ENCODE peak calls at places on chromosomes 2 and 18, in seven cellular contexts. R is NCI-H2081; C is stimulated activated CD4-positive, alpha-beta T cell treated with anti-CD3 and anti-CD28 coated beads, Interleukin-2, amount 100 ng/mL, for 48 hours; E is Kasumi-1; D is T-helper 2 cell; Z is AG08396; G is activated effector memory CD4-positive, alpha-beta T cell treated with Interleukin-2 at 50 U/mL for 16 hours. H is an unnamed sample.

GRCh38 chr18:3248062-3248669 is 565 bp downstream of the MYL12A start:
- DNase-seq in R (no peak), C (no peak), E (peak; percentile 70), D (no peak), Z (peak; percentile 37), G (no peak), H (peak; percentile 53)

GRCh38 chr2:86584164-86584913 is 21.1 kb upstream of the CHMP3 start:
- DNase-seq in R (no peak), C (no peak), E (peak; percentile 56), D (no peak), Z (no peak), G (no peak), H (peak; percentile 56)

GRCh38 chr2:112884869-112885502 is 26.0 kb upstream of the IL37 start:
- DNase-seq in R (no peak), C (peak; percentile 77), E (peak; percentile 38), D (peak; percentile 23), Z (peak; percentile 65), G (peak; percentile 60), H (no peak)

GRCh38 chr2:201909348-201909747 is 103.0 kb downstream of the CDK15 start:
- DNase-seq in R (no peak), C (no peak), E (no peak), D (no peak), Z (peak; percentile 49), G (no peak), H (peak; percentile 80)

GRCh38 chr2:223725494-223725893 is 111.9 kb downstream of the AP1S3 start:
- DNase-seq in R (peak; percentile 33), C (no peak), E (peak; percentile 3), D (no peak), Z (peak; percentile 87), G (no peak), H (peak; percentile 98)

GRCh38 chr2:209473930-209474419 is 50.1 kb downstream of the MAP2 start:
- DNase-seq in R (no peak), C (no peak), E (no peak), D (no peak), Z (peak; percentile 48), G (no peak), H (peak; percentile 98)

GRCh38 chr2:231600619-231601355 is 8.1 kb downstream of the TEX44 start:
- DNase-seq in R (no peak), C (no peak), E (no peak), D (no peak), Z (no peak), G (no peak), H (no peak)

GRCh38 chr2:25063876-25064660 is 22.2 kb downstream of the EFR3B start:
- DNase-seq in R (no peak), C (no peak), E (no peak), D (no peak), Z (no peak), G (no peak), H (peak; percentile 64)

GRCh38 chr2:68715353-68716041 is 19.1 kb upstream of the ARHGAP25 start:
- DNase-seq in R (peak; percentile 45), C (peak; percentile 53), E (peak; percentile 61), D (peak; percentile 36), Z (peak; percentile 46), G (no peak), H (peak; percentile 27)

GRCh38 chr2:233404227-233404626 is 49.9 kb downstream of the DGKD start:
- DNase-seq in R (peak; percentile 40), C (peak; percentile 42), E (peak; percentile 30), D (peak; percentile 46), Z (peak; percentile 57), G (peak; percentile 60), H (peak; percentile 56)

GRCh38 chr2:186183406-186183805 is 302.7 kb upstream of the ZC3H15 start:
- DNase-seq in R (no peak), C (no peak), E (no peak), D (no peak), Z (no peak), G (no peak), H (no peak)

GRCh38 chr2:240551288-240551687 is 6.5 kb downstream of the ANKMY1 start:
- DNase-seq in R (no peak), C (no peak), E (no peak), D (no peak), Z (no peak), G (no peak), H (no peak)

GRCh38 chr2:85741811-85742507 is 11.8 kb upstream of the ATOH8 start:
- DNase-seq in R (peak; percentile 78), C (no peak), E (no peak), D (no peak), Z (peak; percentile 87), G (no peak), H (peak; percentile 99)

GRCh38 chr18:63264871-63265270 is 54.7 kb downstream of the BCL2 start:
- DNase-seq in R (peak; percentile 76), C (no peak), E (no peak), D (no peak), Z (no peak), G (no peak), H (no peak)

GRCh38 chr18:23693849-23694248 is 4.6 kb downstream of the LAMA3 start:
- DNase-seq in R (no peak), C (no peak), E (no peak), D (no peak), Z (no peak), G (no peak), H (no peak)

GRCh38 chr2:217853301-217853881 is 149.4 kb downstream of the TNS1 start:
- DNase-seq in R (no peak), C (no peak), E (no peak), D (no peak), Z (peak; percentile 76), G (no peak), H (peak; percentile 30)

GRCh38 chr2:86518498-86518897 is 44.7 kb downstream of the CHMP3 start:
- DNase-seq in R (peak; percentile 18), C (no peak), E (peak; percentile 25), D (peak; percentile 3), Z (no peak), G (peak; percentile 12), H (no peak)

GRCh38 chr2:105862843-105863242 is 118.1 kb downstream of the NCK2 start:
- DNase-seq in R (no peak), C (no peak), E (no peak), D (no peak), Z (no peak), G (no peak), H (no peak)

GRCh38 chr2:38997784-38998183 is 108.1 kb downstream of the ARHGEF33 start:
- DNase-seq in R (peak; percentile 17), C (no peak), E (no peak), D (no peak), Z (peak; percentile 54), G (no peak), H (peak; percentile 99)

GRCh38 chr2:227326783-227327182 is 1.7 kb downstream of the MFF start:
- DNase-seq in R (no peak), C (no peak), E (no peak), D (no peak), Z (no peak), G (no peak), H (no peak)

GRCh38 chr18:38981382-38981781 is 1415.8 kb upstream of the CELF4 start:
- DNase-seq in R (no peak), C (no peak), E (no peak), D (no peak), Z (no peak), G (no peak), H (no peak)

GRCh38 chr18:13800505-13801259 is 23.3 kb upstream of the MC5R start:
- DNase-seq in R (peak; percentile 9), C (peak; percentile 28), E (peak; percentile 52), D (no peak), Z (peak; percentile 58), G (peak; percentile 18), H (peak; percentile 26)

GRCh38 chr18:63848159-63848558 is 39.3 kb upstream of the SERPINB2 start:
- DNase-seq in R (peak; percentile 66), C (no peak), E (peak; percentile 72), D (no peak), Z (peak; percentile 27), G (no peak), H (peak; percentile 70)

GRCh38 chr2:211351998-211352397 is 795.6 kb downstream of the CPS1 start:
- DNase-seq in R (peak; percentile 37), C (no peak), E (no peak), D (no peak), Z (no peak), G (no peak), H (peak; percentile 1)

GRCh38 chr2:88136817-88137216 is 9.0 kb upstream of the FABP1 start:
- DNase-seq in R (no peak), C (no peak), E (no peak), D (no peak), Z (no peak), G (no peak), H (no peak)

GRCh38 chr2:237445611-237446332 is 31.8 kb upstream of the COL6A3 start:
- DNase-seq in R (no peak), C (no peak), E (no peak), D (no peak), Z (no peak), G (no peak), H (no peak)

GRCh38 chr2:151808258-151809072 is 19.8 kb downstream of the ARL5A start:
- DNase-seq in R (no peak), C (no peak), E (peak; percentile 55), D (no peak), Z (peak; percentile 21), G (no peak), H (peak; percentile 47)

GRCh38 chr2:36770542-36771287 is 74.2 kb downstream of the VIT start:
- DNase-seq in R (peak; percentile 32), C (peak; percentile 49), E (peak; percentile 58), D (peak; percentile 4), Z (peak; percentile 55), G (no peak), H (peak; percentile 22)

GRCh38 chr18:58417752-58418151 is 211.1 kb downstream of the ALPK2 start:
- DNase-seq in R (no peak), C (no peak), E (no peak), D (no peak), Z (no peak), G (no peak), H (peak; percentile 34)

GRCh38 chr18:49886891-49887764 is 73.8 kb upstream of the ACAA2 start:
- DNase-seq in R (no peak), C (no peak), E (no peak), D (no peak), Z (no peak), G (no peak), H (no peak)

GRCh38 chr2:219736196-219736595 is 108.8 kb downstream of the SLC4A3 start:
- DNase-seq in R (peak; percentile 69), C (no peak), E (peak; percentile 58), D (no peak), Z (peak; percentile 65), G (no peak), H (peak; percentile 79)

H was measured in fibroblast of lung.